ENCODE peak calls at places on chromosomes 2 and 18, in seven cellular contexts. K, G, L, H, F, M and U are unnamed samples. For H3K36me3, the result is how much of the 10 kb centered on the place peaks cover.

GRCh38 chr2:191321861-191322662 is 76.9 kb downstream of the MYO1B start:
- DNase-seq in K (peak), G (peak), L (peak), H (no peak), F (no peak), M (no peak), U (no peak)

GRCh38 chr2:229407170-229407569 is 136.1 kb upstream of the PID1 start:
- DNase-seq in K (peak), G (no peak), L (peak), H (peak), F (peak), M (peak), U (peak)

GRCh38 chr2:27545348-27546141 is 37.3 kb upstream of the ZNF512 start:
- DNase-seq in K (no peak), G (no peak), L (no peak), H (no peak), F (no peak), M (no peak), U (no peak)

GRCh38 chr2:215002500-215002899 is 135.9 kb downstream of the ABCA12 start:
- DNase-seq in K (no peak), G (no peak), L (peak), H (no peak), F (no peak), M (no peak), U (no peak)

GRCh38 chr2:137826373-137827372 is 137.6 kb upstream of the HNMT start:
- DNase-seq in K (no peak), G (no peak), L (no peak), H (no peak), F (no peak), M (no peak), U (no peak)

GRCh38 chr2:235270951-235271350 is 222.9 kb upstream of the AGAP1 start:
- DNase-seq in K (no peak), G (no peak), L (no peak), H (no peak), F (no peak), M (no peak), U (no peak)

GRCh38 chr18:76997951-76998808 is 134.4 kb downstream of the MBP start:
- DNase-seq in K (no peak), G (no peak), L (no peak), H (no peak), F (no peak), M (no peak), U (no peak)

GRCh38 chr18:29012364-29012763 is 835.4 kb upstream of the CDH2 start:
- DNase-seq in K (no peak), G (no peak), L (no peak), H (no peak), F (no peak), M (no peak), U (no peak)

GRCh38 chr2:86000131-86000937 is 105.4 kb downstream of the POLR1A start:
- DNase-seq in K (no peak), G (no peak), L (no peak), H (no peak), F (no peak), M (no peak), U (peak)

GRCh38 chr18:80247403-80247916 is at the start of gene PARD6G:
- DNase-seq in K (peak), G (peak), L (peak), H (peak), F (peak), M (peak), U (peak)

GRCh38 chr2:54084600-54084999 is 30.8 kb upstream of the ACYP2 start:
- DNase-seq in K (no peak), G (no peak), L (no peak), H (no peak), F (no peak), M (no peak), U (no peak)

GRCh38 chr2:28401-28975 is 17.8 kb downstream of the FAM110C start:
- DNase-seq in K (no peak), G (no peak), L (no peak), H (no peak), F (no peak), M (no peak), U (no peak)

GRCh38 chr2:202883987-202884675 is 12.6 kb upstream of the ICA1L start:
- DNase-seq in K (no peak), G (no peak), L (no peak), H (no peak), F (no peak), M (no peak), U (no peak)

GRCh38 chr2:238143239-238143951 is 4.9 kb downstream of the KLHL30 start:
- DNase-seq in K (peak), G (no peak), L (no peak), H (no peak), F (no peak), M (no peak), U (peak)

GRCh38 chr2:78023356-78023755 is 501.2 kb upstream of the LRRTM4 start:
- DNase-seq in K (no peak), G (no peak), L (no peak), H (no peak), F (no peak), M (no peak), U (no peak)

GRCh38 chr2:71500426-71501079 is 47.2 kb downstream of the DYSF start:
- DNase-seq in K (peak), G (no peak), L (no peak), H (no peak), F (no peak), M (no peak), U (no peak)

GRCh38 chr2:129914538-129915302 is 64.7 kb upstream of the RAB6C start:
- DNase-seq in K (no peak), G (no peak), L (no peak), H (no peak), F (peak), M (no peak), U (no peak)

GRCh38 chr2:67322361-67323001 is 74.7 kb upstream of the ETAA1 start:
- DNase-seq in K (no peak), G (no peak), L (peak), H (no peak), F (peak), M (peak), U (peak)

GRCh38 chr18:59715966-59716369 is 18.7 kb upstream of the CCBE1 start:
- DNase-seq in K (no peak), G (no peak), L (no peak), H (no peak), F (no peak), M (no peak), U (no peak)

GRCh38 chr2:199430219-199430618 is 27.5 kb downstream of the SATB2 start:
- DNase-seq in K (no peak), G (no peak), L (no peak), H (no peak), F (no peak), M (no peak), U (no peak)

GRCh38 chr2:217459675-217460405 is 543.0 kb downstream of the TNS1 start:
- DNase-seq in K (no peak), G (no peak), L (no peak), H (no peak), F (no peak), M (no peak), U (no peak)

GRCh38 chr2:234958746-234959395 is 7.1 kb downstream of the SH3BP4 start:
- DNase-seq in K (no peak), G (no peak), L (no peak), H (no peak), F (no peak), M (no peak), U (peak)

GRCh38 chr2:45045706-45046105 is 36.5 kb upstream of the SIX2 start:
- DNase-seq in K (no peak), G (no peak), L (no peak), H (no peak), F (no peak), M (no peak), U (no peak)

GRCh38 chr2:134815741-134816140 is 22.7 kb upstream of the ACMSD start:
- DNase-seq in K (no peak), G (no peak), L (no peak), H (no peak), F (no peak), M (no peak), U (no peak)

GRCh38 chr2:135709992-135710391 is 31.7 kb upstream of the UBXN4 start:
- DNase-seq in K (peak), G (peak), L (peak), H (peak), F (peak), M (peak), U (peak)

GRCh38 chr2:181341855-181342594 is 115.2 kb upstream of the ITGA4 start:
- DNase-seq in K (no peak), G (no peak), L (no peak), H (no peak), F (no peak), M (no peak), U (no peak)

GRCh38 chr2:120647487-120647886 is 88.2 kb upstream of the GLI2 start:
- DNase-seq in K (no peak), G (no peak), L (no peak), H (no peak), F (no peak), M (no peak), U (no peak)

GRCh38 chr2:209536363-209536762 is 112.5 kb downstream of the MAP2 start:
- DNase-seq in K (no peak), G (no peak), L (no peak), H (no peak), F (no peak), M (no peak), U (no peak)

GRCh38 chr2:209526541-209526940 is 102.7 kb downstream of the MAP2 start:
- DNase-seq in K (no peak), G (no peak), L (no peak), H (no peak), F (no peak), M (no peak), U (no peak)

GRCh38 chr2:209534228-209534627 is 110.4 kb downstream of the MAP2 start:
- DNase-seq in K (no peak), G (no peak), L (no peak), H (no peak), F (no peak), M (no peak), U (no peak)

DNA sequence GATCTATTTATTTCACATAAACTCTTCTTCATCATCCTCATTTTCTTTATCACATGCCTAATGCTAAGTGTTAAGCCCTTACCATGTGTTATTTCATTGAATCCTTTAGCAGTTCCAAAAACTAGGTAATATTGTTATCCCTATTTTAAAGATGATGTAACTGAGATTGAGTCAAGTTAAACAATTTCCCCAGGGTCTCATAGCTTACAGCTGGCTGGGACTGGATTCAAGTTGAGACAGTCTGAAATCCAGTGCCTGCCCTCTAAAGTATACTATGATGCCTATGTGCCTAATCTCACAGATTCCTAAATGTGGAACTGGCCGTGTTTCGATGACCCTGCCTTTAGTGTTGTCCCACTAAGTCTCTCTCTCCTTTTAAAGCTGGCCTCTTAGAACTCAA is 108.5 kb downstream of the MAP2 start:
- DNase-seq in K (no peak), G (no peak), L (no peak), H (no peak), F (no peak), M (no peak), U (no peak)
- H3K27ac ChIP-seq in K (no peak), G (no peak), L (no peak), H (no peak), F (no peak), M (no peak), U (no peak)

GRCh38 chr2:232787806-232788205 is 11.4 kb upstream of the KCNJ13 start:
- DNase-seq in K (no peak), G (no peak), L (no peak), H (no peak), F (no peak), M (no peak), U (no peak)
- H3K36me3 ChIP-seq in K (half or more), G (under half), L (under half), H (under half), F (under half), M (under half), U (half or more)

GRCh38 chr2:60533114-60534033 is 20.1 kb downstream of the BCL11A start:
- DNase-seq in K (no peak), G (no peak), L (no peak), H (no peak), F (no peak), M (no peak), U (no peak)
- H3K4me3 ChIP-seq in K (no peak), G (no peak), L (no peak), H (no peak), F (no peak), M (no peak), U (no peak)

GRCh38 chr2:60556998-60557955 is 3.8 kb upstream of the BCL11A start:
- DNase-seq in K (no peak), G (no peak), L (peak), H (no peak), F (no peak), M (no peak), U (no peak)
- H3K27ac ChIP-seq in K (no peak), G (no peak), L (no peak), H (no peak), F (no peak), M (no peak), U (no peak)

DNA sequence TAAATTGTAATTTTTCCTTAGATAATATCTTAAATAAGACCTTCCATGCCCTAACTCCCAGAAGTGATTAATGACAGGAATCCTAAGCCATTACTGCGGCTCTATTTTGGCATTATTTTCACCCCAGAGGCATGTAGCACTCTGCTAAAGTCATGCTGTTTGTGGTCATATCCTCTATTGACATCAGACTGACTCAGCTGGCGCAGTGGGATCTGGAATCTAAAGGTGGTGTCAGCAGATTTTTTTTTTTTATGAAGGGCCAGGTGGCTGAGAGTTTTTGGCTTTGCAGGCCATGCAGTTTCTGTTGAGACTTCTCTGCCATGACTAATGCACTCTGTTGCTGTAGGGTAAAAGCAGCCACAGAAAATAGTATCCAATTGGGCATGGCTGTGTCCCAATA is 64.1 kb upstream of the ACVR1C start:
- DNase-seq in K (no peak), G (no peak), L (no peak), H (peak), F (no peak), M (no peak), U (no peak)
- H3K36me3 ChIP-seq in K (under half), G (under half), L (under half), H (under half), F (under half), M (under half), U (under half)

DNA sequence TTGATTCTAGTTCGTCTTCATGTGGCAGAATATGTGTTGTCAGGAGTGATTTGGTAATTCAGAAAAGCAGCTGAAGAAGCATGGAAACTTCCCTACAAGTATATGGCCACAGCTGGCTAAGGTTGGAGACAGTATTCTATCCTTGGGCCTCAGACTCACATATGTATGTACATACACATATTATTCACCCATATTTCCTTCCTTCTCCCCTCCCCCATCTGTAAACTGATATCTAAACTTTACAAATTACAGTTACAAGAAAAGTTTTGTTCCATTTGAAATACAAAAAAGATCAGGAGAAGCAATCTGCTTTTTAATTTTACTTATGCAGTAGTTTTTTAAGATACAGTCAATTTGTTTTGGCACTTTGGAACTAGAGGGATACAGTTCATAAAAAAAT is 3.1 kb downstream of the SP3 start:
- DNase-seq in K (no peak), G (no peak), L (no peak), H (no peak), F (no peak), M (no peak), U (no peak)
- H3K4me3 ChIP-seq in K (peak), G (peak), L (peak), H (no peak), F (peak), M (no peak), U (peak)

GRCh38 chr2:172702451-172702850 is 33.2 kb upstream of the RAPGEF4 start:
- DNase-seq in K (no peak), G (no peak), L (no peak), H (no peak), F (no peak), M (no peak), U (no peak)

GRCh38 chr2:172693037-172693436 is 42.6 kb upstream of the RAPGEF4 start:
- DNase-seq in K (peak), G (no peak), L (no peak), H (no peak), F (no peak), M (no peak), U (peak)

GRCh38 chr2:172693529-172694185 is 42.0 kb upstream of the RAPGEF4 start:
- DNase-seq in K (no peak), G (no peak), L (no peak), H (no peak), F (no peak), M (no peak), U (no peak)

GRCh38 chr2:172701250-172701649 is 34.4 kb upstream of the RAPGEF4 start:
- DNase-seq in K (no peak), G (no peak), L (no peak), H (no peak), F (no peak), M (no peak), U (no peak)

DNA sequence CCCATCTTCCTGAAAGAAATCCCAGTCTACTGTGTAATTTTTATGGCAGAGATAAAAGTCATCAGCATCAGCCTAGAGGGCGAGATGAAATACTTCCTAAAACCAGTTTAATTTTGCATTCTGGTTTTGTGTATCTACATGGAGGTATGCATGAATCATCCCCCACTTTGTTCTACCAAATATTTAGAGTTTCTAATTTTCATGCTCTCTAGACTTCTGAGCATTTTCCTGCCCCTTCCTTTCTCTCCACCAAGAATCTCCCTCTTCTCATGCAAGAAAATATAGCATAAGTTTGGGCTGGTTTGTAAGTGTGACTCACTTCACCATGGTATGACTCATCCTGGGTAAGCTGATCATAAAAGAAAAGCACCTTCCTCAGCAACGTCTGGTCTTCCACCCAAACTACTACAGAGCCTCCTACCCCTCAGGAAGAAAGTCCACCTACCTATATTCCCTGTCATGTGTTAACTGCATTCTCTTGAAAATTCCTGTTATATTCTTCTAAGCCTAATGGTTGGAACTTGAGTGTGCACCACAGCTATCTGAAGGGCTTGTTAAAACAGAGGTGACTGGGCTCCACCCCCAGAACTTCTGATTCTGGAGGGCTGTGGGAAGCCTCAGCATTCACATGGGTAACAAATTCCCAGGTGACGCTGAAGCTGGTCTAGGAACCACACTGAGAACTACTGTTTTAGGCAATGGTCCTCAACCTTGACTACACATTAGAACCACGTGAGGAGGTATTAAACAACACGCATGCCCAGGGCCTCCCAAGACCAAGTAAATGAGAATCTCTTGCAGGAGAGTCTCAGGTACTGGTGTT is 37.4 kb upstream of the RAPGEF4 start:
- DNase-seq in K (no peak), G (no peak), L (no peak), H (no peak), F (no peak), M (no peak), U (no peak)
- H3K27ac ChIP-seq in K (no peak), G (no peak), L (no peak), H (no peak), F (no peak), M (no peak), U (no peak)

GRCh38 chr2:224479826-224480225 is 77.9 kb upstream of the FAM124B start:
- DNase-seq in K (no peak), G (no peak), L (no peak), H (no peak), F (no peak), M (no peak), U (no peak)
- H3K36me3 ChIP-seq in K (under half), G (under half), L (under half), H (under half), F (under half), M (under half), U (under half)

DNA sequence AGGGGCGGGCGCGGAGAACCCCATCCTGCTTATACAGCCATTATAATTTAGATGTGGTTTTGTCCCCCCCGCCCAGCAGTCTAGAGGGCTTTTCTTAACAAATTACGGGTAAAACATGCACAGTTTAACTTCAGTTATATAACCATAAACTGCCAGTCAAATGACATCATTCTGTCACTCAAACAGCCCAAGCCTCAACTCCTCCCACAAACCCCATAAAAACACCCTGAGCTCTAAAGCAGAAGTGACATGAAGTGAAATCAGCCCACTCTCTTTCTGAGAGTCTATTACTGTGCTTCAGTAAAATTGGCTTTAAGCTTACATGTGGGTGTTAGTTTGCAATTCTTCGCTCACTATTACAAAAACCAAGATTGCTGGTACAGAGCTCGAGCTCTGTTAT is 705.1 kb upstream of the GCFC2 start:
- DNase-seq in K (no peak), G (no peak), L (no peak), H (no peak), F (no peak), M (no peak), U (no peak)
- H3K4me3 ChIP-seq in K (no peak), G (no peak), L (no peak), H (no peak), F (no peak), M (no peak), U (no peak)